ENCODE peak calls at places on chromosome 19, in eight cellular contexts. K is stomach, O is sigmoid colon, S is body of pancreas, A is H1, D is heart left ventricle, W is testis, B is IMR-90. F is an unnamed sample.

GRCh38 chr19:748274-748598 is 2.7 kb upstream of the MISP start:
- DNase-seq in K (peak; percentile 69), O (no peak), S (no peak), A (no peak), D (no peak), W (no peak), B (no peak), F (no peak)

GRCh38 chr19:45817725-45818301 is 2.7 kb upstream of the RSPH6A start:
- DNase-seq in K (no peak), O (no peak), S (no peak), A (no peak), D (no peak), W (no peak), B (no peak), F (no peak)

GRCh38 chr19:48686103-48686502 is 9.7 kb upstream of the FUT2 start:
- DNase-seq in K (no peak), O (no peak), S (no peak), A (no peak), D (no peak), W (no peak), B (no peak), F (no peak)

GRCh38 chr19:18742324-18742723 is 48.8 kb downstream of the COMP start:
- DNase-seq in K (no peak), O (no peak), S (no peak), A (no peak), D (no peak), W (peak; percentile 30), B (no peak), F (no peak)

GRCh38 chr19:41299046-41299754 is 10.8 kb upstream of the CCDC97 start:
- DNase-seq in K (no peak), O (peak; percentile 83), S (peak; percentile 64), A (no peak), D (peak; percentile 60), W (peak; percentile 49), B (no peak), F (no peak)

GRCh38 chr19:31783592-31783991 is 434.4 kb upstream of the TSHZ3 start:
- DNase-seq in K (no peak), O (no peak), S (no peak), A (no peak), D (no peak), W (no peak), B (no peak), F (no peak)

GRCh38 chr19:39539165-39539518 is 819 bp downstream of the EID2 start:
- DNase-seq in K (no peak), O (no peak), S (no peak), A (no peak), D (no peak), W (no peak), B (peak; percentile 54), F (no peak)

GRCh38 chr19:34969721-34970120 is 5.7 kb upstream of the ZNF792 start:
- DNase-seq in K (no peak), O (no peak), S (no peak), A (no peak), D (no peak), W (no peak), B (no peak), F (no peak)

GRCh38 chr19:42069619-42070293 is at the start of gene GRIK5:
- DNase-seq in K (no peak), O (peak; percentile 78), S (no peak), A (no peak), D (no peak), W (no peak), B (no peak), F (no peak)

GRCh38 chr19:8484331-8484894 is 18.0 kb downstream of the PRAM1 start:
- DNase-seq in K (peak; percentile 48), O (no peak), S (peak; percentile 71), A (no peak), D (peak; percentile 73), W (peak; percentile 48), B (no peak), F (no peak)

GRCh38 chr19:7763696-7764095 is 653 bp downstream of the CLEC4M start:
- DNase-seq in K (no peak), O (no peak), S (no peak), A (no peak), D (no peak), W (no peak), B (no peak), F (no peak)

GRCh38 chr19:7751157-7751783 is 3.9 kb upstream of the CD209 start:
- DNase-seq in K (no peak), O (no peak), S (no peak), A (no peak), D (no peak), W (no peak), B (peak; percentile 6), F (no peak)

GRCh38 chr19:17777840-17778620 is 16.9 kb upstream of the B3GNT3 start:
- DNase-seq in K (peak; percentile 79), O (no peak), S (peak; percentile 62), A (peak; percentile 87), D (peak; percentile 58), W (peak; percentile 73), B (peak; percentile 10), F (peak; percentile 64)

GRCh38 chr19:44603201-44603945 is 10.0 kb upstream of the IGSF23 start:
- DNase-seq in K (no peak), O (no peak), S (no peak), A (no peak), D (no peak), W (no peak), B (peak; percentile 99), F (no peak)
- TF ChIP-seq POLR2A in K (no peak), O (no peak), S (no peak), A (no peak), D (no peak), W (no peak), B (no peak), F (no peak)

DNA sequence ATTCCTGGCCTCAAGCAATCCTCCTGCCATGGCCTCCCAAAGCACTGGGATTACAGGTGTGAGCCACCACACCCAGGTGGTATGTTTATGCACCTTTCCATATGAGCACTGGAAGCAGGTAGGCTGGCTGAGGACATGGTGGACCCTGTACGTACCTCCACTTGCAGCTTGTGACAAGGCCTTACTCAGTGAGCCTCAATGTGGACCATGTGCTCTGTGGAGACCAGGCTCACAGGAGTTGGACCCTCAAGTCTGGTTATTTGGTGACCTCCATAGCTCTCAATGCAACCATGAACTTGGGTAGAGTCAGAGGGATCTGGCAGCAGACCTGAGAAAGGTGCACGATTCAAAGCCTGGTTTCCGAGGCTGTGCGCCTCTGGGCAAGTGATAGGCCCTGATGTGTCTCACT is 5.5 kb downstream of the ACP4 start:
- DNase-seq in K (no peak), O (no peak), S (no peak), A (no peak), D (no peak), W (no peak), B (no peak), F (no peak)
- TF ChIP-seq POLR2A in K (no peak), O (no peak), S (no peak), A (peak; percentile 63), D (no peak), W (no peak), B (no peak), F (peak; percentile 38)

GRCh38 chr19:38537071-38537847 is 80.5 kb downstream of the MAP4K1 start:
- DNase-seq in K (no peak), O (no peak), S (no peak), A (no peak), D (no peak), W (peak; percentile 51), B (no peak), F (no peak)
- TF ChIP-seq POLR2A in K (no peak), O (no peak), S (no peak), A (no peak), D (no peak), W (no peak), B (no peak), F (no peak)

GRCh38 chr19:12983561-12984142 is 11.6 kb upstream of the NFIX start:
- DNase-seq in K (peak; percentile 86), O (peak; percentile 91), S (peak; percentile 75), A (no peak), D (peak; percentile 83), W (peak; percentile 89), B (peak; percentile 70), F (peak; percentile 90)
- TF ChIP-seq POLR2A in K (no peak), O (no peak), S (no peak), A (no peak), D (peak; percentile 27), W (no peak), B (no peak), F (no peak)

GRCh38 chr19:1848399-1849131 is at the start of gene REXO1:
- DNase-seq in K (peak; percentile 98), O (peak; percentile 96), S (peak; percentile 97), A (peak; percentile 84), D (peak; percentile 96), W (peak; percentile 97), B (peak; percentile 87), F (peak; percentile 96)
- TF ChIP-seq POLR2A in K (no peak), O (no peak), S (peak; percentile 17), A (peak; percentile 92), D (peak; percentile 59), W (no peak), B (peak; percentile 89), F (peak; percentile 68)

GRCh38 chr19:54464624-54465266 is 1.2 kb upstream of the LENG9 start:
- DNase-seq in K (peak; percentile 95), O (peak; percentile 93), S (peak; percentile 96), A (peak; percentile 61), D (peak; percentile 95), W (peak; percentile 95), B (peak; percentile 63), F (peak; percentile 89)
- TF ChIP-seq POLR2A in K (no peak), O (peak; percentile 39), S (peak; percentile 68), A (peak; percentile 72), D (peak; percentile 42), W (no peak), B (no peak), F (peak; percentile 36)

GRCh38 chr19:49812997-49813861 is at the start of gene FUZ:
- DNase-seq in K (peak; percentile 97), O (peak; percentile 99), S (peak; percentile 99), A (peak; percentile 96), D (peak; percentile 98), W (peak; percentile 99), B (peak; percentile 99), F (peak; percentile 100)
- TF ChIP-seq POLR2A in K (no peak), O (no peak), S (no peak), A (peak; percentile 70), D (no peak), W (no peak), B (no peak), F (peak; percentile 52)